ENCODE peak calls at places on chromosomes 4 and X, in four cellular contexts. M is anterior cingulate cortex, R is brain microvascular endothelial cell, O is sigmoid colon. N is an unnamed sample.

GRCh38 chrX:70196961-70197805 is 19.9 kb downstream of the DGAT2L6 start:
- DNase-seq in M (no peak), R (peak; percentile 32), O (no peak), N (no peak)

GRCh38 chrX:21479695-21480280 is 105.6 kb downstream of the CNKSR2 start:
- DNase-seq in M (no peak), R (peak; percentile 36), O (no peak), N (peak; percentile 44)

GRCh38 chr4:148007789-148008188 is 275.9 kb downstream of the ARHGAP10 start:
- DNase-seq in M (no peak), R (no peak), O (no peak), N (no peak)

GRCh38 chr4:1962980-1963379 is 45.8 kb downstream of the NELFA start:
- DNase-seq in M (no peak), R (no peak), O (no peak), N (peak; percentile 30)

GRCh38 chr4:67393699-67394281 is 151.5 kb downstream of the CENPC start:
- DNase-seq in M (no peak), R (peak; percentile 29), O (no peak), N (no peak)

GRCh38 chr4:17490575-17491059 is 21.3 kb downstream of the QDPR start:
- DNase-seq in M (no peak), R (no peak), O (no peak), N (no peak)

GRCh38 chrX:107562482-107562881 is 65.8 kb upstream of the PRPS1 start:
- DNase-seq in M (no peak), R (peak; percentile 72), O (no peak), N (no peak)

GRCh38 chrX:10156199-10157031 is at the start of gene CLCN4:
- DNase-seq in M (peak; percentile 1), R (peak; percentile 11), O (peak; percentile 65), N (peak; percentile 88)

GRCh38 chrX:45889471-45889870 is 655.8 kb downstream of the ZNF674 start:
- DNase-seq in M (no peak), R (peak; percentile 16), O (no peak), N (no peak)